ENCODE peak calls at places on chromosomes 16 and 17, in seven cellular contexts. Y, U, E, Q, X, T and J are unnamed samples.

GRCh38 chr16:79573881-79574280 is 26.7 kb downstream of the MAF start:
- DNase-seq in X (no peak), Y (no peak), E (no peak), T (no peak), Q (no peak), U (no peak), J (no peak)

GRCh38 chr17:43671075-43671692 is 9.5 kb upstream of the MEOX1 start:
- DNase-seq in Q (no peak), U (no peak), Y (no peak), E (no peak), X (peak), T (no peak), J (no peak)

GRCh38 chr16:56257260-56257659 is 66.0 kb downstream of the GNAO1 start:
- DNase-seq in U (no peak), X (no peak), E (no peak), Q (no peak), Y (no peak), T (peak), J (peak)

GRCh38 chr17:11356371-11356770 is 115.4 kb downstream of the SHISA6 start:
- DNase-seq in U (no peak), E (no peak), T (no peak), X (no peak), Q (no peak), Y (no peak), J (no peak)

GRCh38 chr17:81535007-81535328 is 6.8 kb downstream of the FSCN2 start:
- DNase-seq in X (no peak), T (no peak), Q (no peak), Y (no peak), U (no peak), E (no peak), J (no peak)

GRCh38 chr17:79864147-79864546 is 24.9 kb upstream of the CBX4 start:
- DNase-seq in E (no peak), Q (no peak), Y (no peak), U (no peak), T (no peak), X (no peak), J (no peak)

GRCh38 chr17:74485012-74485743 is 18.7 kb downstream of the CD300A start:
- DNase-seq in E (no peak), X (no peak), U (no peak), Y (no peak), Q (no peak), T (no peak), J (no peak)

GRCh38 chr17:16980813-16981731 is 9.2 kb upstream of the TNFRSF13B start:
- DNase-seq in E (no peak), U (no peak), X (no peak), Q (peak), Y (peak), T (peak), J (no peak)

GRCh38 chr17:75830168-75831031 is 13.8 kb downstream of the UNC13D start:
- DNase-seq in E (no peak), U (no peak), Y (peak), Q (no peak), X (no peak), T (peak), J (no peak)

GRCh38 chr17:45110676-45111611 is 21.4 kb downstream of the PLCD3 start:
- DNase-seq in Q (no peak), T (no peak), X (no peak), U (no peak), E (no peak), Y (no peak), J (no peak)

GRCh38 chr17:13704333-13704732 is 102.6 kb upstream of the HS3ST3A1 start:
- DNase-seq in Y (no peak), U (no peak), T (no peak), X (peak), E (no peak), Q (no peak), J (no peak)

GRCh38 chr16:55056585-55057520 is 126.2 kb downstream of the IRX5 start:
- DNase-seq in U (no peak), T (no peak), Y (no peak), X (no peak), E (no peak), Q (no peak), J (peak)
- TF ChIP-seq CTCF in U (no peak), T (no peak), Y (no peak), X (no peak), E (no peak), Q (no peak), J (peak)

GRCh38 chr16:14100825-14101224 is 29.7 kb downstream of the MRTFB start:
- DNase-seq in U (no peak), Q (no peak), Y (no peak), T (no peak), E (no peak), X (no peak), J (no peak)
- H3K27ac ChIP-seq in U (no peak), Q (no peak), Y (no peak), T (no peak), E (no peak), X (no peak), J (no peak)

DNA sequence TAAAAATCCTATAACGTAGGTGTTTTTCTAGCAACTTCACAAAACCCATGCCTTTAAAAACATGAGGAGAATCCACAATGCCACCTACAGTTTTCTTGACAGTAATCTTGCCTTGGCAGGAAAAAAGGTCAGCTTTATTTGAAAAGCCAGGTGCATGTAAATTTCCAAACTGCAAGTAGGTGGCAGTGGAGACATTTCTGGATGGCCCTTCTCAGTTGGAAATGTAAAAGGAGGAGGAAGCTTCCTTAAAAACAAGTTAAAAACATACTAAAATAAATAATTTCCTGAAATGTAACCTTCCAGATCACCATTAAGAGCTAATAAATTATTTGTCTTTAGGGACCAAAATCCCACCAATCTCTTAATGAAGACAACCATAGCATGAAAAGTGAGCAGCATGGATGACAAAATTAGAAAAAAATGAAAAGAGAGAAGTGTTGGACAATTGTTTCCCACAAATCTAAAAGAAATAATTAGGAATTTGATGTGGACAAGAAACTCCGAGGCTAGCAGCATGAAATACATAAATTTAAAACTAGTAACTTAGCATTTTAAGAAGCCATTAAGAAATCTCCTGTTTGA is 152.2 kb downstream of the SNX11 start:
- DNase-seq in Y (no peak), U (no peak), E (no peak), Q (peak), T (peak), X (peak), J (peak)
- TF ChIP-seq CTCF in Y (peak), U (peak), E (no peak), Q (peak), T (peak), X (peak), J (peak)

GRCh38 chr17:66787914-66788313 is 47.0 kb upstream of the CACNG5 start:
- DNase-seq in X (no peak), E (no peak), T (no peak), Y (no peak), U (no peak), Q (no peak), J (no peak)

GRCh38 chr17:66789093-66789492 is 45.8 kb upstream of the CACNG5 start:
- DNase-seq in E (no peak), X (no peak), U (no peak), Q (no peak), T (no peak), Y (no peak), J (no peak)

GRCh38 chr17:66789961-66790421 is 44.9 kb upstream of the CACNG5 start:
- DNase-seq in T (no peak), E (no peak), Q (no peak), Y (no peak), X (no peak), U (no peak), J (no peak)

GRCh38 chr17:66791337-66791736 is 43.6 kb upstream of the CACNG5 start:
- DNase-seq in Y (no peak), X (no peak), T (no peak), Q (no peak), E (no peak), U (no peak), J (no peak)

GRCh38 chr17:66790476-66791061 is 44.3 kb upstream of the CACNG5 start:
- DNase-seq in X (no peak), T (no peak), U (no peak), Q (no peak), Y (no peak), E (no peak), J (no peak)
- H3K27ac ChIP-seq in X (no peak), T (no peak), U (no peak), Q (no peak), Y (no peak), E (no peak), J (no peak)

DNA sequence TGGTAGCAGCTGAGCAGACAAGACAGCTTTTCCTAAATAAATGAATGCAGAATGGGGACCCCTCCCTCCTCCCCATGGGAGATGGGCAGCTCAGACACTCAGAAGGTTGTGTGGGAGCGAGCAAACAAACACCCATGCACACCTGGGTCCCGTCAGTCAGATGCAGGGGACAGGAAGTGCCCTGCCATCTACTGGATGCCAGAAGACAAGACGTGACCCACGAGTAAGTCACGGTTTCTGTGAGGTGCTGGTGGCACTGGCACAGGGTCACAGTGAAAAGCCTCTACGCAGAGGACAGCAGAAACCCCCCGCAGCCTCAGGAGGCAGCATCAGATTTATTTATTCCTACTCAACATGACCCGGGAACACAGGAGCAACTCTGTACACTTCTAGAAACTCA is 8.4 kb downstream of the HBQ1 start:
- DNase-seq in X (no peak), U (no peak), Q (no peak), T (no peak), E (no peak), Y (peak), J (no peak)
- TF ChIP-seq CTCF in X (no peak), U (no peak), Q (peak), T (no peak), E (no peak), Y (peak), J (peak)